ENCODE peak calls at places on chromosome 20, in seven cellular contexts. M is iris pigment epithelial cell; H is LoVo; F is heart left ventricle; E is activated effector memory CD4-positive, alpha-beta T cell treated with anti-CD3 and anti-CD28 coated beads, Interleukin-2, amount 50 U/mL, for 16 hours; V is nephron progenitor cell; Y is endothelial cell of umbilical vein. T is an unnamed sample.

GRCh38 chr20:1557605-1558004 is at the start of gene SIRPD:
- DNase-seq in M (no peak), E (no peak), Y (no peak), H (no peak), F (no peak), V (no peak), T (no peak)

GRCh38 chr20:48750941-48751620 is 76.7 kb downstream of the PREX1 start:
- DNase-seq in F (peak; percentile 75), V (peak; percentile 29), E (peak; percentile 80), M (peak; percentile 7), H (no peak), Y (peak; percentile 84), T (no peak)

GRCh38 chr20:2602746-2603145 is 49.7 kb upstream of the NOP56 start:
- DNase-seq in M (no peak), E (no peak), F (no peak), V (no peak), Y (no peak), H (no peak), T (no peak)

GRCh38 chr20:53899351-53900167 is 170.8 kb downstream of the BCAS1 start:
- DNase-seq in H (peak; percentile 73), V (peak; percentile 17), E (peak; percentile 88), M (peak; percentile 62), F (no peak), Y (peak; percentile 47), T (no peak)

GRCh38 chr20:39874049-39874893 is 814.8 kb downstream of the MAFB start:
- DNase-seq in V (peak; percentile 74), H (peak; percentile 36), E (no peak), M (peak; percentile 34), F (peak; percentile 79), Y (peak; percentile 90), T (peak; percentile 15)

GRCh38 chr20:45934587-45935415 is at the start of gene PCIF1:
- DNase-seq in F (peak; percentile 99), E (peak; percentile 99), Y (peak; percentile 99), H (peak; percentile 96), V (peak; percentile 99), M (peak; percentile 98), T (peak; percentile 93)

GRCh38 chr20:4154958-4155411 is 139.6 kb upstream of the RNF24 start:
- DNase-seq in F (peak; percentile 63), E (no peak), H (no peak), V (no peak), Y (no peak), M (no peak), T (no peak)

GRCh38 chr20:37081717-37082289 is 14.0 kb downstream of the RBL1 start:
- DNase-seq in Y (peak; percentile 16), E (peak; percentile 75), M (peak; percentile 25), V (no peak), F (no peak), H (no peak), T (no peak)

GRCh38 chr20:50413088-50413500 is 97.1 kb upstream of the PTPN1 start:
- DNase-seq in V (no peak), E (no peak), F (no peak), M (peak; percentile 52), Y (no peak), H (no peak), T (no peak)

GRCh38 chr20:47205577-47206123 is 150.8 kb downstream of the ZMYND8 start:
- DNase-seq in Y (peak; percentile 64), F (peak; percentile 82), V (peak; percentile 36), M (peak; percentile 80), H (peak; percentile 41), E (no peak), T (peak; percentile 77)

GRCh38 chr20:30486103-30486478 is 771.4 kb upstream of the DEFB115 start:
- DNase-seq in V (no peak), F (no peak), H (no peak), M (no peak), Y (no peak), E (no peak), T (no peak)

GRCh38 chr20:17525650-17526049 is 5.5 kb downstream of the BFSP1 start:
- DNase-seq in M (peak; percentile 44), V (peak; percentile 27), H (peak; percentile 24), F (no peak), Y (peak; percentile 22), E (no peak), T (peak; percentile 58)

GRCh38 chr20:50720582-50720981 is 10.8 kb upstream of the PARD6B start:
- DNase-seq in H (no peak), M (no peak), V (no peak), E (no peak), F (no peak), Y (no peak), T (no peak)

GRCh38 chr20:8434326-8434876 is 302.3 kb downstream of the PLCB1 start:
- DNase-seq in E (no peak), V (no peak), F (no peak), M (peak; percentile 81), H (no peak), Y (no peak), T (no peak)

GRCh38 chr20:1577906-1578305 is 20.4 kb upstream of the SIRPD start:
- DNase-seq in F (no peak), Y (peak; percentile 0), H (no peak), M (no peak), E (no peak), V (no peak), T (no peak)

GRCh38 chr20:35008411-35009342 is 53.0 kb downstream of the MYH7B start:
- DNase-seq in M (no peak), E (peak; percentile 36), H (no peak), V (no peak), F (peak; percentile 34), Y (no peak), T (no peak)

GRCh38 chr20:63529861-63530787 is 7.1 kb downstream of the PTK6 start:
- DNase-seq in M (no peak), E (no peak), F (peak; percentile 15), V (no peak), Y (no peak), H (no peak), T (no peak)

GRCh38 chr20:18719426-18719825 is 94.2 kb upstream of the SCP2D1 start:
- DNase-seq in M (peak; percentile 46), H (no peak), E (no peak), V (no peak), F (no peak), Y (no peak), T (no peak)

GRCh38 chr20:25033941-25034335 is 24.0 kb downstream of the ACSS1 start:
- DNase-seq in H (no peak), Y (no peak), M (no peak), F (peak; percentile 13), E (no peak), V (no peak), T (no peak)

GRCh38 chr20:25033250-25033940 is 24.5 kb downstream of the ACSS1 start:
- DNase-seq in M (no peak), Y (peak; percentile 21), H (no peak), V (no peak), F (peak; percentile 19), E (no peak), T (no peak)